ENCODE peak calls at places on chromosomes 6 and 20, in nine cellular contexts. D, B, T, C, V, H, W, O and L are unnamed samples.

GRCh38 chr20:42938486-42939205 is 251.1 kb downstream of the PTPRT start:
- DNase-seq in T (no peak), V (no peak), D (no peak), H (no peak), C (no peak), W (no peak), O (no peak), B (no peak), L (no peak)

GRCh38 chr6:24524801-24525200 is 30.0 kb downstream of the ALDH5A1 start:
- DNase-seq in C (peak), T (no peak), W (peak), O (no peak), B (peak), H (peak), V (peak), D (no peak), L (no peak)

GRCh38 chr20:48710341-48711043 is 117.3 kb downstream of the PREX1 start:
- DNase-seq in H (no peak), B (no peak), V (no peak), O (no peak), C (no peak), D (no peak), W (no peak), T (no peak), L (no peak)

GRCh38 chr6:15400572-15401004 is 154.7 kb downstream of the JARID2 start:
- DNase-seq in B (peak), W (no peak), D (no peak), C (no peak), T (no peak), H (peak), O (no peak), V (no peak), L (no peak)

GRCh38 chr6:98998103-98998502 is 50.4 kb upstream of the FBXL4 start:
- DNase-seq in T (no peak), W (no peak), B (no peak), O (no peak), D (no peak), V (no peak), C (no peak), H (no peak), L (no peak)

GRCh38 chr6:137341721-137342195 is 122.6 kb upstream of the IFNGR1 start:
- DNase-seq in T (no peak), V (no peak), B (peak), W (peak), C (peak), D (no peak), H (peak), O (peak), L (no peak)

GRCh38 chr20:51106011-51106410 is 83.1 kb upstream of the KCNG1 start:
- DNase-seq in W (no peak), T (no peak), D (no peak), V (no peak), O (no peak), B (no peak), H (no peak), C (no peak), L (no peak)

GRCh38 chr6:44386364-44386928 is 1.1 kb upstream of the CDC5L start:
- DNase-seq in D (peak), O (no peak), B (no peak), H (peak), W (no peak), V (no peak), C (no peak), T (no peak), L (no peak)

GRCh38 chr6:12288844-12289654 is 1.1 kb upstream of the EDN1 start:
- DNase-seq in W (peak), O (no peak), D (no peak), T (no peak), V (peak), H (peak), C (peak), B (peak), L (no peak)

GRCh38 chr6:43916924-43917877 is 147.2 kb downstream of the VEGFA start:
- DNase-seq in V (no peak), W (no peak), O (no peak), C (peak), T (no peak), B (peak), H (no peak), D (peak), L (no peak)

GRCh38 chr20:12660918-12661317 is 347.9 kb upstream of the SPTLC3 start:
- DNase-seq in T (no peak), H (no peak), O (no peak), W (no peak), C (no peak), B (peak), D (no peak), V (peak), L (no peak)